ENCODE peak calls at places on chromosomes 5 and 9, in eight cellular contexts. Y is adrenal gland, Z is ovary, B is sigmoid colon, N is uterus, C is tibial nerve, D is right lobe of liver, W is body of pancreas. I is an unnamed sample.

GRCh38 chr5:32562841-32563240 is 22.5 kb upstream of the SUB1 start:
- DNase-seq in Y (no peak), Z (no peak), B (no peak), N (no peak), C (no peak), D (no peak), W (no peak), I (no peak)

GRCh38 chr5:150270546-150271295 is 18.9 kb downstream of the CAMK2A start:
- DNase-seq in Y (peak; percentile 35), Z (no peak), B (no peak), N (no peak), C (no peak), D (no peak), W (peak; percentile 83), I (no peak)

GRCh38 chr5:159877894-159878448 is 38.3 kb upstream of the ADRA1B start:
- DNase-seq in Y (peak; percentile 34), Z (peak; percentile 89), B (peak; percentile 85), N (peak; percentile 88), C (no peak), D (peak; percentile 65), W (peak; percentile 10), I (peak; percentile 39)

GRCh38 chr9:21465859-21466518 is 16.1 kb downstream of the IFNE start:
- DNase-seq in Y (no peak), Z (no peak), B (no peak), N (no peak), C (no peak), D (no peak), W (no peak), I (no peak)

GRCh38 chr5:122195784-122196394 is 66.5 kb downstream of the ZNF474 start:
- DNase-seq in Y (peak; percentile 39), Z (peak; percentile 65), B (no peak), N (peak; percentile 25), C (no peak), D (no peak), W (no peak), I (no peak)

GRCh38 chr5:6448622-6449464 is at the start of gene UBE2QL1:
- DNase-seq in Y (no peak), Z (no peak), B (no peak), N (no peak), C (no peak), D (peak; percentile 36), W (peak; percentile 39), I (no peak)

GRCh38 chr5:75538201-75538600 is 26.5 kb downstream of the POLK start:
- DNase-seq in Y (no peak), Z (no peak), B (no peak), N (no peak), C (no peak), D (no peak), W (no peak), I (no peak)

GRCh38 chr5:148586796-148587195 is 67.5 kb downstream of the HTR4 start:
- DNase-seq in Y (no peak), Z (no peak), B (no peak), N (no peak), C (no peak), D (no peak), W (no peak), I (no peak)

GRCh38 chr9:101705135-101705661 is 33.2 kb downstream of the GRIN3A start:
- DNase-seq in Y (no peak), Z (no peak), B (no peak), N (no peak), C (no peak), D (peak; percentile 58), W (peak; percentile 39), I (peak; percentile 31)

GRCh38 chr9:128094950-128095544 is 27.0 kb downstream of the SLC25A25 start:
- DNase-seq in Y (no peak), Z (peak; percentile 51), B (no peak), N (no peak), C (no peak), D (peak; percentile 26), W (no peak), I (no peak)

GRCh38 chr9:13351768-13352386 is 72.4 kb upstream of the MPDZ start:
- DNase-seq in Y (peak; percentile 24), Z (no peak), B (no peak), N (no peak), C (no peak), D (no peak), W (no peak), I (no peak)

GRCh38 chr5:178602752-178603151 is 12.6 kb upstream of the COL23A1 start:
- DNase-seq in Y (no peak), Z (no peak), B (no peak), N (no peak), C (no peak), D (no peak), W (no peak), I (no peak)

GRCh38 chr5:150106669-150107068 is 20.3 kb upstream of the CSF1R start:
- DNase-seq in Y (no peak), Z (no peak), B (no peak), N (no peak), C (no peak), D (no peak), W (no peak), I (no peak)

GRCh38 chr5:143605403-143606005 is 202.0 kb upstream of the NR3C1 start:
- DNase-seq in Y (peak; percentile 31), Z (no peak), B (no peak), N (no peak), C (no peak), D (no peak), W (no peak), I (peak; percentile 13)

GRCh38 chr9:1722404-1722803 is 292.7 kb upstream of the SMARCA2 start:
- DNase-seq in Y (no peak), Z (no peak), B (no peak), N (no peak), C (no peak), D (no peak), W (no peak), I (no peak)

GRCh38 chr9:92206490-92206889 is 87.0 kb downstream of the IARS1 start:
- DNase-seq in Y (no peak), Z (no peak), B (no peak), N (no peak), C (no peak), D (no peak), W (no peak), I (no peak)

GRCh38 chr9:84152204-84152603 is 171.6 kb downstream of the RMI1 start:
- DNase-seq in Y (no peak), Z (no peak), B (no peak), N (no peak), C (no peak), D (no peak), W (no peak), I (no peak)

GRCh38 chr9:93117924-93118862 is 15.9 kb downstream of the NINJ1 start:
- DNase-seq in Y (peak; percentile 22), Z (peak; percentile 13), B (peak; percentile 61), N (peak; percentile 10), C (peak; percentile 9), D (peak; percentile 13), W (peak; percentile 3), I (no peak)

GRCh38 chr5:87243161-87243877 is 24.4 kb upstream of the RASA1 start:
- DNase-seq in Y (no peak), Z (no peak), B (no peak), N (no peak), C (no peak), D (no peak), W (no peak), I (no peak)

GRCh38 chr5:76813982-76814562 is 4.8 kb upstream of the F2RL1 start:
- DNase-seq in Y (no peak), Z (no peak), B (no peak), N (no peak), C (no peak), D (no peak), W (no peak), I (no peak)

DNA sequence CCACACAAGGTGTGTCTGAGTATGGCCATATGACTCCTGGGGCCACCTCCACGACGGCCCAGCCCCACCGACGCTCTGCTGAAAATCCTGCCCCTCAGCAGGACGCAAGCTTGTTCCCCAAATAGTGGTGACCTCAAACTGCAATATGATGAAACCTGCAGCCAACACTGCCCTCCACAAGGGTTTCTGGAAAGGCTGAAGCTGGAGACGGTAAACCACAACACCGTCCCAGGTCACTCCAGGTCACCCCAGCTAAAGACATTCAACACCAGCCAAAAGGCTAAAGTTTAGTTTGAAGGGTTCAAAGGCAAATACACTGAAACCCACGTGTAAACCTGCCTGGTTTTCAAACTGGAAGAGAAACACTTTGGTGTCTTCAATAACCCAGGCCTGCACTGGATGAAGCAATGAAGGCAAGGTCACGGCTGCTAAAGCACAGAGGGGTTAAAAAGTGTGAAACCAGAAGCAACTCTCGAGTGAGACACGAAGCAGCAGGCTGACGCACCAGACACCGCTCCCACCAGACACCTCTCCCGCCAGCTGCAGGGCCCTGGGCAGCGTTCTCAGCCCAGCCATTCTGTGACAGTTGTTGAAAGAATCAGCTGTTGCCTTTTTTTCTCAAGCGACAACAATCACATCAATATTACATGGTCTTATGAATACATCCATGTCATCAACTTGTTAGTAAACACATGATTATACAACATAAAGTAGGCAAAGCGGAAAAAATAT is 1.8 kb upstream of the LHX3 start:
- DNase-seq in Y (no peak), Z (no peak), B (no peak), N (no peak), C (no peak), D (no peak), W (no peak), I (no peak)
- H3K27me3 ChIP-seq in Y (peaks cover 35% of the 10 kb centered on the region), Z (peaks cover 10% of the 10 kb centered on the region), B (peaks cover 40% of the 10 kb centered on the region), N (peaks cover 8% of the 10 kb centered on the region), C (no peaks in the 10 kb centered on the region), D (peaks cover 23% of the 10 kb centered on the region), W (peaks cover 22% of the 10 kb centered on the region), I (peaks cover 33% of the 10 kb centered on the region)

DNA sequence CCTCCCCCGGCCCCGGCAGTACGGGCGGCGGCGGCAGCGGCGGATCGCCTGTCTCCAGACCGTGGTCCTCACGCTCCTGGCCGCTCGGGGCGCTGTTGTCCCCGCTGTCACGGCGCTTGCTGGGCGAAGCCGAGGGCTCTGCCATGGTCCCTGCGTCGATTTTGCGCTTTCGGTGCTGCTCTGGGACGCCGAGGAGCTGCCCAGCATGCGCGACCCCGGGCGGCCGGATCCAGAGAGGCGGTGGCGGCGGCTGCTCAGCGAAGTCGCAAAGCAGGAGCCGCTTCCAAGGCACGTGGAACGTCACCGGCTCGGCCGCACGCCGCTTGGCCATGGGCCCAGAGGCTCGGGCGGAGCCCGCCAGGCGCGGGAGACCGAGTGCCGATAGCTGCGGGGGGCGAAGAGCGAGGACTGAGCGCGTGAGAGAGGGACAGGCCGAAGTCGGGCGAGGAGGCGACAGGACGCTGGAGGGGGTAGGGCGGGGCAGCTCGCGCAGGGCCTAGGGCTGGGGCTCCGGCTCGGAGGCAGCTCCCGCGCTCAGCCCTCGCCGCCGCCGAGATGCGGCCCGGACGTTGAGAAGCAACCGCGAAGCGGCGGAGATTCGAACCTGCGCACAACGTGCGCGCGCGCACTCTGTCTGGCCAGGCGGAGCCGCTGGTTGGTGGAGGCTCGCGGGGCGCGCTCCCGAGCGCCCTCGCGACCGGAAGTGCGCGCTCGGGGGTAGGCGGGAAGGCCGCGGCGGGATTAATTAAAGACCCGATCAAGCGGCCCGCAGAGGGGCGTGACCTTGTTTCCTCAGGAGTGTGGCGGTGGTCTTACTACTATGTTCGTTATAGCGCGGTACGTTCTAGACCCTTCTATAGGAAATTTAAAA is at the start of gene C9orf40:
- DNase-seq in Y (peak; percentile 92), Z (peak; percentile 89), B (peak; percentile 93), N (peak; percentile 90), C (peak; percentile 78), D (peak; percentile 95), W (peak; percentile 93), I (peak; percentile 93)
- TF ChIP-seq POLR2A in Y (peak; percentile 16), Z (peak; percentile 34), B (peak; percentile 22), N (no peak), C (no peak), D (no peak), W (peak; percentile 67), I (no peak)

GRCh38 chr5:111063709-111064322 is 7.7 kb upstream of the TSLP start:
- DNase-seq in Y (no peak), Z (no peak), B (no peak), N (no peak), C (no peak), D (peak; percentile 19), W (no peak), I (no peak)
- TF ChIP-seq CTCF in Y (peak; percentile 11), Z (no peak), B (no peak), N (no peak), C (no peak), D (peak; percentile 60), W (no peak), I (peak; percentile 30)

GRCh38 chr9:111232997-111233790 is 96.8 kb downstream of the OR2K2 start:
- DNase-seq in Y (no peak), Z (no peak), B (no peak), N (no peak), C (peak; percentile 22), D (no peak), W (no peak), I (peak; percentile 22)
- H3K27me3 ChIP-seq in Y (no peaks in the 10 kb centered on the region), Z (no peaks in the 10 kb centered on the region), B (no peaks in the 10 kb centered on the region), N (no peaks in the 10 kb centered on the region), C (no peaks in the 10 kb centered on the region), D (no peaks in the 10 kb centered on the region), W (no peaks in the 10 kb centered on the region), I (no peaks in the 10 kb centered on the region)